ENCODE peak calls at places on chromosomes 3 and 15, in five cellular contexts. H is spleen, J is breast epithelium, X is HCT116, I is esophagus muscularis mucosa. B is an unnamed sample. For H3K4me1, the result is how much of the 10 kb centered on the place peaks cover.

GRCh38 chr3:52998781-52999509 is 46.9 kb downstream of the SFMBT1 start:
- DNase-seq in X (peak), I (no peak), J (no peak), H (no peak), B (no peak)

GRCh38 chr3:69385723-69386483 is at the start of gene FRMD4B:
- DNase-seq in X (no peak), I (no peak), J (peak), H (peak), B (peak)

GRCh38 chr3:127490271-127491023 is 100.1 kb downstream of the TPRA1 start:
- DNase-seq in I (peak), H (no peak), J (no peak), X (no peak), B (no peak)

GRCh38 chr3:23079976-23080375 is 123.2 kb upstream of the UBE2E2 start:
- DNase-seq in X (no peak), H (no peak), I (no peak), J (no peak), B (no peak)

GRCh38 chr15:58285212-58285920 is 146.4 kb upstream of the LIPC start:
- DNase-seq in J (no peak), H (no peak), I (peak), X (no peak), B (no peak)

GRCh38 chr3:120101624-120102023 is 7.4 kb upstream of the GSK3B start:
- DNase-seq in J (no peak), X (no peak), I (no peak), H (no peak), B (no peak)

GRCh38 chr3:140599009-140599408 is 78.9 kb upstream of the TRIM42 start:
- DNase-seq in J (no peak), H (no peak), I (no peak), X (no peak), B (no peak)

GRCh38 chr15:48965972-48966371 is 2.3 kb upstream of the SHC4 start:
- DNase-seq in I (no peak), X (peak), J (no peak), H (no peak), B (no peak)

GRCh38 chr3:147669076-147669475 is 259.9 kb downstream of the ZIC1 start:
- DNase-seq in X (no peak), H (no peak), I (no peak), J (no peak), B (no peak)

GRCh38 chr15:62712455-62712839 is 330.1 kb upstream of the TPM1 start:
- DNase-seq in H (no peak), X (no peak), I (no peak), J (no peak), B (no peak)

GRCh38 chr3:138082085-138082991 is 33.1 kb downstream of the DZIP1L start:
- DNase-seq in H (no peak), I (peak), X (peak), J (no peak), B (peak)

GRCh38 chr3:14925729-14926591 is 21.4 kb upstream of the NR2C2 start:
- DNase-seq in I (no peak), J (no peak), X (peak), H (no peak), B (no peak)
- TF ChIP-seq POLR2AphosphoS5 in I (no peak), J (no peak), X (no peak), H (no peak), B (no peak)

GRCh38 chr15:90561344-90562244 is 31.9 kb downstream of the CRTC3 start:
- DNase-seq in X (no peak), I (no peak), J (no peak), H (no peak), B (no peak)
- TF ChIP-seq CTCF in X (no peak), I (no peak), J (no peak), H (no peak), B (no peak)

DNA sequence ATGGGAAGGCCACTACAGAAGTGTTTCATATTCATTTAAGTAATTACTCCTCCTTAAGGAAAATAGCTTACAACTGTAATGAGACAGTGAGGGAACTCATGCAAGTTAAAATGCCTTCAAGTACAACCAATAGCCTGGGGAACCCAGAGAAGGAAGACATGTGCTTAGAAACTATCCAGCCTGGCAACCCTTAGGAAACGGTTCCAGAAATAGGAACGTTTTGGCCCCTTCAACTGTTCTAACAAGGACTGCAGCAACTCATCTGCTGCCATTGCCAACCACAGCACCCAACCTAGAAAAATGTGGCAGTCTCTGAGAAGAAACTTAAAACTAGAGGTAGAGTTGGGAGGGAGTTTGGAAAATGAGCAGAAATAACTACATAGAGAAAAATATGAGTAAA is 147.5 kb upstream of the STRIT1 start:
- DNase-seq in I (peak), H (no peak), X (no peak), J (no peak), B (no peak)
- H3K4me1 ChIP-seq in I (under half), H (under half), X (under half), J (under half), B (under half)

GRCh38 chr3:172256101-172256687 is 192.1 kb downstream of the GHSR start:
- DNase-seq in X (no peak), H (no peak), J (no peak), I (no peak), B (no peak)
- TF ChIP-seq POLR2AphosphoS5 in X (no peak), H (no peak), J (peak), I (peak), B (peak)

GRCh38 chr15:81752974-81753373 is 292.8 kb downstream of the MEX3B start:
- DNase-seq in X (peak), I (no peak), H (no peak), J (no peak), B (no peak)
- TF ChIP-seq CTCF in X (no peak), I (no peak), H (no peak), J (no peak), B (no peak)

DNA sequence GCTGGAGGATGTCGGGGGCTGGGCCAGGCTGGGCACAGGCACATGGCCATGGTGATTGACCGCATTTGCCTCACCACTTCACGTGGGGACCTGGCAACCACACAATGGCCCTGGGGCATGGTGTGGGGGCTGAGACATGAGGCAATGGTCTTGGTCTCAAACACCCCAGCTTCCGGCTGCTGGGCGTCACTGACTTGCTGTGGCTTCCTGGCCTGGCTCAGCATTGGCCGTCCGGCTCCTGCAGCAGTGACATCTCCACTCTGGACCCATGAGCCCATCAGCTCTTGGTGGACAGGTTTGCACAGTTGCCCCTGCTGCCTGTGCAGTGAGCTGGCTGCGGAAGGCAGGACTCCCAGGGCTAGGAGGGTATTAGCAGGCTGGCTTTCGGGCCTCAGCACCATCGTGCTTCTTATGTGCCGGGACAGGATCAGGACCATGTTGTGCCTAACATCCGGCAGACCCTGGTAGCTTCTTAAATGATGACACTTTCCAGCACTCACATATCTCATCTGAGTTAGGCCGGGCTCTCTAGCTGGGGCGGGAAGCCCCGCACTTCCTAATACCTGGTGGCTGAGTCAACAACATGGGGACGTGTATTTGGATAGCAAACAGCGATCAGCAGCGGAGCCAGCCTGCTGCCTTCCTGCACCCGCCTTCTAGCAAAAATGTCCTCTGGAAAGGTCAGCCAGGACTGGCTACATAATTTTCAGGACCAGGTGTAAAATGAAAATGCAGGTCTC is 34.1 kb downstream of the ZNF710 start:
- DNase-seq in H (peak), J (peak), X (no peak), I (no peak), B (peak)
- H3K4me1 ChIP-seq in H (half or more), J (under half), X (under half), I (under half), B (half or more)

B was measured in stomach.